ENCODE peak calls at places on chromosome 19, in four cellular contexts. One of them, this sample, is unnamed.

GRCh38 chr19:38933544-38933943 is 2.8 kb downstream of the MRPS12 start:
- DNase-seq in HepG2: no peak
- DNase-seq in K562: no peak
- DNase-seq in Panc1: no peak
- DNase-seq in this sample: no peak

GRCh38 chr19:19334989-19335344 is 14.3 kb downstream of the MAU2 start:
- DNase-seq in Panc1: no peak
- DNase-seq in K562: no peak
- DNase-seq in HepG2: no peak
- DNase-seq in this sample: no peak

GRCh38 chr19:6048808-6049405 is 61.4 kb downstream of the RFX2 start:
- DNase-seq in Panc1: peak; percentile 30
- DNase-seq in K562: peak; percentile 89
- DNase-seq in HepG2: peak; percentile 69
- DNase-seq in this sample: peak; percentile 59

GRCh38 chr19:50820549-50821247 is 2.9 kb downstream of the KLK1 start:
- DNase-seq in HepG2: no peak
- DNase-seq in K562: peak; percentile 85
- DNase-seq in Panc1: no peak
- DNase-seq in this sample: no peak

GRCh38 chr19:49744946-49745381 is 18.1 kb downstream of the TSKS start:
- DNase-seq in Panc1: no peak
- DNase-seq in HepG2: no peak
- DNase-seq in K562: no peak
- DNase-seq in this sample: no peak

GRCh38 chr19:2532252-2533071 is 56.5 kb downstream of the GADD45B start:
- DNase-seq in Panc1: peak; percentile 84
- DNase-seq in HepG2: no peak
- DNase-seq in K562: no peak
- DNase-seq in this sample: peak; percentile 60

GRCh38 chr19:49120868-49121267 is 1.5 kb downstream of the PPFIA3 start:
- DNase-seq in HepG2: no peak
- DNase-seq in K562: no peak
- DNase-seq in Panc1: no peak
- DNase-seq in this sample: no peak

GRCh38 chr19:12139309-12139708 is 841 bp downstream of the ZNF20 start:
- DNase-seq in HepG2: no peak
- DNase-seq in K562: peak; percentile 25
- DNase-seq in Panc1: no peak
- DNase-seq in this sample: no peak

GRCh38 chr19:14479985-14480694 is 5.0 kb upstream of the PTGER1 start:
- DNase-seq in K562: peak; percentile 77
- DNase-seq in HepG2: no peak
- DNase-seq in Panc1: no peak
- DNase-seq in this sample: no peak

GRCh38 chr19:42191855-42192254 is 25.6 kb downstream of the DEDD2 start:
- DNase-seq in Panc1: peak; percentile 42
- DNase-seq in HepG2: peak; percentile 36
- DNase-seq in K562: no peak
- DNase-seq in this sample: peak; percentile 80

GRCh38 chr19:45637890-45638667 is 1.1 kb downstream of the EML2 start:
- DNase-seq in HepG2: no peak
- DNase-seq in Panc1: no peak
- DNase-seq in K562: peak; percentile 54
- DNase-seq in this sample: no peak

GRCh38 chr19:29881386-29881785 is 60.7 kb upstream of the URI1 start:
- DNase-seq in K562: no peak
- DNase-seq in Panc1: no peak
- DNase-seq in HepG2: no peak
- DNase-seq in this sample: no peak

GRCh38 chr19:38665950-38666661 is 18.7 kb downstream of the ACTN4 start:
- DNase-seq in HepG2: peak; percentile 68
- DNase-seq in K562: no peak
- DNase-seq in Panc1: no peak
- DNase-seq in this sample: no peak

GRCh38 chr19:48967346-48968178 is 2.5 kb downstream of the FTL start:
- DNase-seq in Panc1: no peak
- DNase-seq in HepG2: peak; percentile 74
- DNase-seq in K562: peak; percentile 80
- DNase-seq in this sample: no peak

GRCh38 chr19:3984584-3984907 is 717 bp downstream of the EEF2 start:
- DNase-seq in K562: no peak
- DNase-seq in HepG2: no peak
- DNase-seq in Panc1: no peak
- DNase-seq in this sample: no peak

GRCh38 chr19:3336680-3337523 is 29.5 kb upstream of the NFIC start:
- DNase-seq in HepG2: peak; percentile 24
- DNase-seq in K562: no peak
- DNase-seq in Panc1: no peak
- DNase-seq in this sample: no peak

GRCh38 chr19:33921165-33921564 is 124.5 kb downstream of the KCTD15 start:
- DNase-seq in Panc1: no peak
- DNase-seq in HepG2: no peak
- DNase-seq in K562: no peak
- DNase-seq in this sample: no peak

GRCh38 chr19:19943848-19944582 is 43.3 kb downstream of the ZNF93 start:
- DNase-seq in K562: peak; percentile 50
- DNase-seq in Panc1: no peak
- DNase-seq in HepG2: no peak
- DNase-seq in this sample: no peak

GRCh38 chr19:8702350-8702749 is 3.8 kb upstream of the ACTL9 start:
- DNase-seq in Panc1: no peak
- DNase-seq in HepG2: no peak
- DNase-seq in K562: peak; percentile 17
- DNase-seq in this sample: no peak

GRCh38 chr19:12720296-12720695 is 3.4 kb downstream of the TNPO2 start:
- DNase-seq in K562: no peak
- DNase-seq in HepG2: no peak
- DNase-seq in Panc1: no peak
- DNase-seq in this sample: no peak

GRCh38 chr19:5593245-5593962 is 25.7 kb upstream of the TINCR start:
- DNase-seq in K562: no peak
- DNase-seq in HepG2: no peak
- DNase-seq in Panc1: no peak
- DNase-seq in this sample: no peak

GRCh38 chr19:28633223-28634030 is 579.5 kb downstream of the UQCRFS1 start:
- DNase-seq in K562: peak; percentile 83
- DNase-seq in Panc1: peak; percentile 15
- DNase-seq in HepG2: no peak
- DNase-seq in this sample: no peak

GRCh38 chr19:55443045-55443823 is at the start of gene SHISA7:
- DNase-seq in K562: no peak
- DNase-seq in HepG2: no peak
- DNase-seq in Panc1: no peak
- DNase-seq in this sample: no peak

GRCh38 chr19:19552811-19553210 is 14.7 kb downstream of the CILP2 start:
- DNase-seq in Panc1: no peak
- DNase-seq in HepG2: no peak
- DNase-seq in K562: peak; percentile 57
- DNase-seq in this sample: no peak

GRCh38 chr19:55082023-55082851 is 6.6 kb downstream of the EPS8L1 start:
- DNase-seq in HepG2: no peak
- DNase-seq in K562: peak; percentile 43
- DNase-seq in Panc1: no peak
- DNase-seq in this sample: no peak

GRCh38 chr19:38316477-38317067 is 825 bp upstream of the YIF1B start:
- DNase-seq in K562: no peak
- DNase-seq in Panc1: no peak
- DNase-seq in HepG2: no peak
- DNase-seq in this sample: no peak

GRCh38 chr19:30802424-30803013 is 430.3 kb downstream of the ZNF536 start:
- DNase-seq in Panc1: no peak
- DNase-seq in HepG2: no peak
- DNase-seq in K562: no peak
- DNase-seq in this sample: no peak

GRCh38 chr19:49632576-49632975 is 7.4 kb downstream of the RRAS start:
- DNase-seq in HepG2: no peak
- DNase-seq in K562: no peak
- DNase-seq in Panc1: no peak
- DNase-seq in this sample: no peak

GRCh38 chr19:52007436-52007804 is 591 bp downstream of the ZNF615 start:
- DNase-seq in HepG2: no peak
- DNase-seq in K562: no peak
- DNase-seq in Panc1: no peak
- DNase-seq in this sample: no peak

GRCh38 chr19:7522072-7522922 is at the start of gene MCOLN1:
- DNase-seq in Panc1: peak; percentile 66
- DNase-seq in K562: peak; percentile 99
- DNase-seq in HepG2: peak; percentile 91
- DNase-seq in this sample: peak; percentile 90

GRCh38 chr19:30788105-30788765 is 416.1 kb downstream of the ZNF536 start:
- DNase-seq in HepG2: no peak
- DNase-seq in K562: no peak
- DNase-seq in Panc1: no peak
- DNase-seq in this sample: no peak

GRCh38 chr19:754530-754929 is 3.6 kb downstream of the MISP start:
- DNase-seq in Panc1: no peak
- DNase-seq in K562: no peak
- DNase-seq in HepG2: no peak
- DNase-seq in this sample: no peak

GRCh38 chr19:749811-750210 is 1.1 kb upstream of the MISP start:
- DNase-seq in HepG2: no peak
- DNase-seq in K562: no peak
- DNase-seq in Panc1: no peak
- DNase-seq in this sample: no peak

GRCh38 chr19:750640-751423 is at the start of gene MISP:
- DNase-seq in Panc1: no peak
- DNase-seq in HepG2: no peak
- DNase-seq in K562: peak; percentile 18
- DNase-seq in this sample: no peak

GRCh38 chr19:752652-753517 is 2.0 kb downstream of the MISP start:
- DNase-seq in Panc1: no peak
- DNase-seq in HepG2: peak; percentile 92
- DNase-seq in K562: peak; percentile 21
- DNase-seq in this sample: peak; percentile 89

DNA sequence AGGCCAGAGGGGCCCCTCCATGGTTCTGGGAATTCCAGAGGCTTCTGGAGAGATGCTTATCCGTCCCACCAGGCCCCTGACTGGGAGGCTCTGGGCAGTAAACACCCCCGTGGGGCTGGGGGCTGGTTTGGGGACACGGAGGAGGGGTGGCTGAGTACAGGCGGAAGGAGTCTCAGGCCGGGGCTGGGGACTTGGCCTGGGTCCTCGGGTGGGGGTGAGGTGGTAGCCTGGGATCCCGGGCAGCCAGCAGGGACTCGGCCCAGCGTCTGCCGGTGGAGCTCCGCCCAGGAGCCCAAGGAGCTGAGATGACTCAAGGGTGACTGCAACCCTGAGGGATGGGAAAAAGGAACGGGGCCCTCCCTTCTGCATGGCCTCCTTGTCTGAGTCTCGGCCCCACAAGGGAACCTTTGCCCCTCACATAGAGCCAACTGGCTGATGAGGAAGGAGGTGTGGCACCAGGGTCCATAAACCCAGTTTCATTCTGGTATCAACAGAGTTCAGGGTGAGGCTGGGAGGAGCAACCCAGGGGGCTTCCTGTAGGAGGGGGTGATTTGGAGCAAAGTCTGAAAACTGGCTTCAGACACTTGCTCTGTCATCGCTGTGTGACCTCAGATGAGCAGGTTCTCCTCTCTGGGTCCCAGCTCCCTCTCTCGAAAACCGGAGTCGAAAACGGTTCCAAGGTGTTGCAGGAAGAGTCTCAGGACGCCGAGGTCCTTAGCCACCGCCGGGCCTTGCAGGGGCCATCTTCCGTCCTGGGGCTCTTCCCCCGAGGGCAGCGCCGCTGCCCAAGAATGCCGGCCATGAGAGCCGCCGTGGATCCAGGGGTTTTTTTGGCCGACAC is 809 bp downstream of the MISP start:
- DNase-seq in K562: peak; percentile 57
- DNase-seq in HepG2: peak; percentile 53
- DNase-seq in Panc1: no peak
- DNase-seq in this sample: no peak
- TF ChIP-seq TCF7L2 in K562: no peak
- TF ChIP-seq TCF7L2 in HepG2: no peak
- TF ChIP-seq TCF7L2 in Panc1: no peak
- TF ChIP-seq TCF7L2 in this sample: no peak

GRCh38 chr19:47012620-47013019 is 7.0 kb upstream of the NPAS1 start:
- DNase-seq in K562: no peak
- DNase-seq in HepG2: no peak
- DNase-seq in Panc1: no peak
- DNase-seq in this sample: no peak
- TF ChIP-seq POLR2AphosphoS5 in K562: no peak
- TF ChIP-seq POLR2AphosphoS5 in HepG2: no peak
- TF ChIP-seq POLR2AphosphoS5 in Panc1: no peak
- TF ChIP-seq POLR2AphosphoS5 in this sample: no peak

GRCh38 chr19:35745328-35746086 is at the start of the genes PSENEN and U2AF1L4:
- DNase-seq in HepG2: peak; percentile 99
- DNase-seq in Panc1: peak; percentile 98
- DNase-seq in K562: peak; percentile 100
- DNase-seq in this sample: peak; percentile 99
- TF ChIP-seq TCF7L2 in HepG2: no peak
- TF ChIP-seq TCF7L2 in Panc1: no peak
- TF ChIP-seq TCF7L2 in K562: no peak
- TF ChIP-seq TCF7L2 in this sample: no peak

DNA sequence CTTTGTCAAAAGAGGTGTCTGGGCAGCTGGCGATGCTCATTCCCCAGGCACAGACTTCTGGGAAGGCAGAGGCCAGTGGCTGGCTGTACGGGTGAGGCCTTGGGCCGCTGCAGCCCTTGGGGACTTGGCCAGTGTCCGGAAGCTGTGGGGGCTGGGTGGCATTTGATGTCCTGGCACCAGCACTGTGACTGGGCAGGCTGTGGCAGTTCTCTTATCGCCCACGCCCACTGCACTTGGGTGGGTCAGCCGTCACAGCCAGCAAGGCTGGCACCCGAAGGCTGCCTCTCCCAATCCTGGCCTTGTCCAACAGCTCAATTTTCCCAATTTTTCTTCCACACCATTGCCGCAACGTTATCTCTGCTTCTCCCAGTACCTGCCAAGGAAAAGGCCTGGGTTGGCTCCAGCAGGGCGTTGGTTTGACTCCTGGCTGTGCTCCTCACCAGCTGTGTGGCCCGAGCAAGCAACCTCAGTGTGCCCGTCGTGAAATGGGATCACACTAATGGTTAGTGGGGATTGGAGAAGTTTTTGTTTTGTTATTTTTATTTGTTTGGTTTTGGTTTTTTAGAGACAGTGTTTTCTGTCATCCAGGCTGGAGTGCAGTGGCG is 12.7 kb upstream of the SLC44A2 start:
- DNase-seq in Panc1: no peak
- DNase-seq in HepG2: no peak
- DNase-seq in K562: no peak
- DNase-seq in this sample: no peak
- TF ChIP-seq POLR2AphosphoS5 in Panc1: no peak
- TF ChIP-seq POLR2AphosphoS5 in HepG2: no peak
- TF ChIP-seq POLR2AphosphoS5 in K562: no peak
- TF ChIP-seq POLR2AphosphoS5 in this sample: no peak